ENCODE peak calls at places on chromosomes 16 and 17, in ten cellular contexts. S is brain microvascular endothelial cell, J is HFFc6, X is type B pancreatic cell, C is T-cell, K is ovary, I is HEK293T, N is GM03348, R is KG1, Z is GM12891. U is an unnamed sample.

GRCh38 chr17:75078097-75079022 is 9.4 kb upstream of the SLC16A5 start:
- DNase-seq in S (peak; percentile 76), J (peak; percentile 80), X (no peak), C (no peak), K (no peak), I (no peak), N (peak; percentile 91), R (no peak), Z (no peak), U (no peak)

GRCh38 chr16:82653550-82654511 is 27.1 kb downstream of the CDH13 start:
- DNase-seq in S (peak; percentile 93), J (peak; percentile 92), X (no peak), C (peak; percentile 19), K (no peak), I (no peak), N (peak; percentile 86), R (peak; percentile 17), Z (no peak), U (peak; percentile 47)

GRCh38 chr16:22353188-22353919 is 21.1 kb downstream of the CDR2 start:
- DNase-seq in S (peak; percentile 62), J (peak; percentile 87), X (no peak), C (no peak), K (no peak), I (no peak), N (peak; percentile 69), R (peak; percentile 71), Z (no peak), U (no peak)

GRCh38 chr16:89155184-89155679 is 16.3 kb upstream of the CDH15 start:
- DNase-seq in S (peak; percentile 54), J (peak; percentile 78), X (no peak), C (no peak), K (peak; percentile 76), I (no peak), N (peak; percentile 83), R (no peak), Z (no peak), U (no peak)

GRCh38 chr17:20966869-20967268 is 75.9 kb downstream of the USP22 start:
- DNase-seq in S (no peak), J (no peak), X (no peak), C (no peak), K (no peak), I (no peak), N (no peak), R (no peak), Z (no peak), U (no peak)

GRCh38 chr16:3089717-3090592 is 9.1 kb downstream of the ZSCAN10 start:
- DNase-seq in S (no peak), J (no peak), X (no peak), C (no peak), K (no peak), I (no peak), N (no peak), R (no peak), Z (no peak), U (no peak)

GRCh38 chr17:2237960-2238359 is 65.6 kb downstream of the SMG6 start:
- DNase-seq in S (no peak), J (no peak), X (no peak), C (no peak), K (no peak), I (no peak), N (no peak), R (no peak), Z (no peak), U (no peak)

GRCh38 chr16:85602831-85603755 is 10.0 kb upstream of the GSE1 start:
- DNase-seq in S (no peak), J (no peak), X (no peak), C (no peak), K (no peak), I (no peak), N (no peak), R (no peak), Z (no peak), U (no peak)

GRCh38 chr16:1691956-1692355 is 13.9 kb downstream of the JPT2 start:
- DNase-seq in S (peak; percentile 89), J (peak; percentile 42), X (no peak), C (no peak), K (no peak), I (no peak), N (peak; percentile 50), R (no peak), Z (no peak), U (no peak)

GRCh38 chr17:2070241-2071023 is 15.5 kb downstream of the HIC1 start:
- DNase-seq in S (no peak), J (no peak), X (no peak), C (no peak), K (no peak), I (no peak), N (no peak), R (no peak), Z (peak; percentile 63), U (no peak)

GRCh38 chr17:62674841-62675240 is 47.4 kb downstream of the MRC2 start:
- DNase-seq in S (no peak), J (no peak), X (no peak), C (no peak), K (no peak), I (no peak), N (no peak), R (no peak), Z (no peak), U (no peak)

GRCh38 chr17:4074831-4075495 is 67.9 kb downstream of the ZZEF1 start:
- DNase-seq in S (no peak), J (peak; percentile 32), X (no peak), C (no peak), K (no peak), I (peak; percentile 53), N (peak; percentile 54), R (peak; percentile 0), Z (peak; percentile 23), U (no peak)

GRCh38 chr17:81306898-81307510 is 11.9 kb upstream of the SLC38A10 start:
- DNase-seq in S (no peak), J (no peak), X (no peak), C (no peak), K (no peak), I (no peak), N (no peak), R (no peak), Z (no peak), U (no peak)

GRCh38 chr17:57750109-57750845 is 5.2 kb upstream of the CCDC182 start:
- DNase-seq in S (no peak), J (no peak), X (no peak), C (no peak), K (no peak), I (no peak), N (no peak), R (peak; percentile 56), Z (no peak), U (no peak)

GRCh38 chr17:64037180-64037579 is 16.7 kb upstream of the ICAM2 start:
- DNase-seq in S (no peak), J (no peak), X (peak; percentile 18), C (no peak), K (no peak), I (no peak), N (no peak), R (no peak), Z (no peak), U (no peak)

GRCh38 chr17:29146369-29146972 is 33.7 kb downstream of the MYO18A start:
- DNase-seq in S (no peak), J (no peak), X (no peak), C (no peak), K (no peak), I (no peak), N (no peak), R (no peak), Z (no peak), U (no peak)

GRCh38 chr17:76252040-76252954 is 12.0 kb upstream of the RNF157 start:
- DNase-seq in S (peak; percentile 70), J (peak; percentile 99), X (no peak), C (no peak), K (no peak), I (no peak), N (peak; percentile 74), R (peak; percentile 50), Z (no peak), U (peak; percentile 45)

GRCh38 chr17:32876414-32877163 is at the start of gene MYO1D:
- DNase-seq in S (no peak), J (no peak), X (no peak), C (peak; percentile 2), K (peak; percentile 79), I (peak; percentile 22), N (peak; percentile 72), R (no peak), Z (peak; percentile 48), U (peak; percentile 49)

GRCh38 chr17:888998-889401 is 90.6 kb downstream of the NXN start:
- DNase-seq in S (no peak), J (no peak), X (no peak), C (no peak), K (no peak), I (no peak), N (no peak), R (no peak), Z (no peak), U (no peak)

GRCh38 chr17:17666111-17666714 is 15.0 kb upstream of the RAI1 start:
- DNase-seq in S (peak; percentile 63), J (peak; percentile 80), X (no peak), C (no peak), K (no peak), I (no peak), N (peak; percentile 65), R (no peak), Z (no peak), U (no peak)

GRCh38 chr16:89602273-89602951 is 11.0 kb upstream of the DPEP1 start:
- DNase-seq in S (peak; percentile 94), J (peak; percentile 79), X (peak; percentile 87), C (no peak), K (peak; percentile 64), I (peak; percentile 37), N (peak; percentile 92), R (peak; percentile 33), Z (no peak), U (peak; percentile 42)

GRCh38 chr16:48499822-48500440 is 110.0 kb downstream of the N4BP1 start:
- DNase-seq in S (peak; percentile 73), J (peak; percentile 79), X (no peak), C (no peak), K (peak; percentile 60), I (no peak), N (peak; percentile 61), R (no peak), Z (no peak), U (no peak)

GRCh38 chr16:5604770-5605169 is 507.2 kb upstream of the EEF2KMT start:
- DNase-seq in S (no peak), J (no peak), X (no peak), C (no peak), K (no peak), I (peak; percentile 35), N (no peak), R (no peak), Z (no peak), U (no peak)

GRCh38 chr16:2819179-2819938 is 2.3 kb downstream of the PRSS21 start:
- DNase-seq in S (no peak), J (no peak), X (no peak), C (no peak), K (no peak), I (no peak), N (no peak), R (no peak), Z (no peak), U (no peak)

GRCh38 chr16:17578921-17579876 is 108.4 kb upstream of the XYLT1 start:
- DNase-seq in S (peak; percentile 62), J (peak; percentile 85), X (peak; percentile 73), C (peak; percentile 6), K (peak; percentile 41), I (peak; percentile 61), N (peak; percentile 89), R (peak; percentile 43), Z (peak; percentile 32), U (peak; percentile 26)

GRCh38 chr17:20284018-20284417 is 183.3 kb downstream of the LGALS9B start:
- DNase-seq in S (no peak), J (no peak), X (no peak), C (no peak), K (no peak), I (no peak), N (no peak), R (no peak), Z (no peak), U (no peak)

GRCh38 chr16:4415538-4416199 is 727 bp downstream of the CORO7 start:
- DNase-seq in S (no peak), J (no peak), X (no peak), C (peak; percentile 19), K (peak; percentile 60), I (peak; percentile 37), N (peak; percentile 64), R (peak; percentile 78), Z (no peak), U (peak; percentile 65)

GRCh38 chr16:35102780-35103403 is 1643.5 kb downstream of the TP53TG3F start:
- DNase-seq in S (no peak), J (no peak), X (no peak), C (no peak), K (no peak), I (peak; percentile 11), N (no peak), R (no peak), Z (no peak), U (no peak)